ENCODE peak calls at places on chromosomes 13 and 19, in seven cellular contexts. L is astrocyte, W is lower lobe of right lung, F is PC-3, Z is B cell, C is K562, Q is fibroblast of the aortic adventitia. N is an unnamed sample.

GRCh38 chr13:105971720-105972119 is 563.7 kb downstream of the EFNB2 start:
- DNase-seq in Q (no peak), F (no peak), C (no peak), Z (no peak), L (no peak), W (no peak), N (no peak)

GRCh38 chr19:35153701-35154534 is 617 bp upstream of the FXYD5 start:
- DNase-seq in F (peak; percentile 58), C (peak; percentile 81), Z (peak; percentile 79), W (peak; percentile 68), Q (no peak), L (no peak), N (peak; percentile 88)

GRCh38 chr13:112764864-112765561 is 75.2 kb downstream of the ATP11A start:
- DNase-seq in Z (no peak), Q (no peak), L (no peak), W (peak; percentile 83), F (no peak), C (no peak), N (no peak)

GRCh38 chr19:38792250-38793111 is 3.5 kb downstream of the LGALS7B start:
- DNase-seq in Z (peak; percentile 66), Q (no peak), W (peak; percentile 76), C (no peak), F (no peak), L (no peak), N (peak; percentile 36)

GRCh38 chr13:77290342-77290741 is 36.6 kb downstream of the MYCBP2 start:
- DNase-seq in Z (no peak), Q (no peak), W (no peak), F (peak; percentile 54), C (no peak), L (no peak), N (no peak)

GRCh38 chr19:30085394-30085793 is 143.4 kb downstream of the URI1 start:
- DNase-seq in L (no peak), C (peak; percentile 29), Q (no peak), F (no peak), Z (no peak), W (peak; percentile 24), N (peak; percentile 15)

GRCh38 chr19:17026706-17027427 is at the start of gene CPAMD8:
- DNase-seq in C (no peak), Z (no peak), L (no peak), F (no peak), W (no peak), Q (no peak), N (no peak)

GRCh38 chr13:114108141-114108761 is 24.2 kb downstream of the RASA3 start:
- DNase-seq in F (no peak), Q (no peak), C (no peak), W (peak; percentile 39), L (no peak), Z (no peak), N (no peak)

GRCh38 chr19:16896913-16897571 is 8.2 kb downstream of the F2RL3 start:
- DNase-seq in C (peak; percentile 96), F (peak; percentile 76), Q (peak; percentile 92), Z (peak; percentile 85), W (peak; percentile 93), L (peak; percentile 84), N (peak; percentile 92)

GRCh38 chr13:40129467-40129866 is 474.0 kb downstream of the COG6 start:
- DNase-seq in W (no peak), F (no peak), L (no peak), Q (no peak), Z (no peak), C (no peak), N (no peak)

GRCh38 chr19:38359242-38360021 is 14.9 kb upstream of the PSMD8 start:
- DNase-seq in F (no peak), C (no peak), W (no peak), L (no peak), Q (no peak), Z (no peak), N (no peak)

GRCh38 chr19:54451997-54452396 is 3.0 kb downstream of the LENG8 start:
- DNase-seq in L (no peak), C (no peak), W (no peak), F (no peak), Q (no peak), Z (no peak), N (no peak)

GRCh38 chr13:77872995-77873394 is 45.6 kb downstream of the EDNRB start:
- DNase-seq in W (no peak), Q (no peak), F (peak; percentile 2), L (no peak), C (no peak), Z (no peak), N (no peak)

GRCh38 chr19:6970478-6970877 is 50.8 kb downstream of the MBD3L2B start:
- DNase-seq in L (no peak), C (peak; percentile 34), W (no peak), F (no peak), Z (peak; percentile 7), Q (no peak), N (no peak)

GRCh38 chr19:49676136-49676689 is 858 bp upstream of the PRMT1 start:
- DNase-seq in F (peak; percentile 86), W (peak; percentile 87), C (peak; percentile 74), Q (peak; percentile 97), Z (no peak), L (peak; percentile 90), N (no peak)

GRCh38 chr13:98173431-98173921 is 3.6 kb downstream of the RNF113B start:
- DNase-seq in Z (no peak), Q (peak; percentile 90), C (no peak), W (no peak), L (peak; percentile 100), F (peak; percentile 18), N (no peak)

GRCh38 chr19:17886515-17886914 is 14.8 kb downstream of the SLC5A5 start:
- DNase-seq in W (no peak), Q (no peak), F (no peak), C (no peak), L (no peak), Z (no peak), N (no peak)

GRCh38 chr19:32012886-32013635 is 332.3 kb upstream of the ZNF507 start:
- DNase-seq in C (no peak), Z (no peak), F (no peak), W (no peak), L (peak; percentile 47), Q (no peak), N (no peak)

DNA sequence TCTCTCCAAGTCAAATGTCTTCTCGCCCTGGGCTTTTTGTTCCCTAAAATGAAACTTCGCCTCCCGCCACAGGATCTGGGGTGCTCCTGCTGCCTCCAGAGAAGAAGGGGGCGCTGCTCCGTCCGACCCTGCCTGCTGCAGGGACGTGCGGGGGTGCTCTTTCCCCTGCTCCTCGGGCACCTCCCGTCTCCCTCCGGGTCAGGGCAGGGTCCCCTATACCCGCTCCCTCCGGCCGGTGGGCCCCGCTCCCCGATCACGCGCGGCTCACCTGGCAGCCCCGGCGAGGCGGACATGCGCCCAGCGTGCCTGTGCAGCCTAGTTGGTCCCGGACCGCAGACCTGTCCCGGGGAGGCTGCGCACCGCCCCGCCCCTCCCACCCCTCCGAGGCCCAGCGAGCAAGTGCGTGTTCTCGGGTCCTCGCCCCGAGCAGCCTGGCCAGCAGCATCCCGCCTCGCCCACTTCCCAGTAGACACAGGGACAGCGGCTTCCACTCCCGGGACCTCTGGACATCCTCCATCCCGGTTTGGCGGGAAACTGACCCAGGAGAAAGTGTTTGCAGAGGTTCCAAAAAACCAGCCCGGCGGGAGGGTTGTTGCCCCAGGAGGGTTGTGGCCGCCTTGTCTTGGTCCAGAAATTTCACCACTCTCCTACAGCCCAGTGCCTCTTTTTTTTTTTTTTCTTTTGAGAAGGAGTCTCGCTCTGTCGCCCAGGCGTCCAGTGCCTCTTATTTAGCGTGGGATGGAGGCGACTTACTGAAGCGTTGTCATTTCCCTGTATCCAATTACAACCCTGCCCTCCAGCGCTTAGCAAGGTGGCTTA is at the start of gene OXGR1:
- DNase-seq in W (peak; percentile 46), Q (no peak), C (peak; percentile 4), F (no peak), L (no peak), Z (no peak), N (no peak)
- TF ChIP-seq CTCF in W (no peak), Q (no peak), C (no peak), F (no peak), L (no peak), Z (no peak), N (no peak)

GRCh38 chr19:2631213-2631821 is 71.2 kb downstream of the GNG7 start:
- DNase-seq in Q (peak; percentile 27), C (no peak), F (peak; percentile 31), Z (peak; percentile 67), L (no peak), W (peak; percentile 75), N (no peak)
- TF ChIP-seq CTCF in Q (no peak), C (no peak), F (peak; percentile 21), Z (no peak), L (no peak), W (no peak), N (no peak)

GRCh38 chr19:20558571-20558970 is 7.0 kb downstream of the ZNF737 start:
- DNase-seq in F (no peak), W (no peak), L (no peak), C (no peak), Z (no peak), Q (no peak), N (no peak)

DNA sequence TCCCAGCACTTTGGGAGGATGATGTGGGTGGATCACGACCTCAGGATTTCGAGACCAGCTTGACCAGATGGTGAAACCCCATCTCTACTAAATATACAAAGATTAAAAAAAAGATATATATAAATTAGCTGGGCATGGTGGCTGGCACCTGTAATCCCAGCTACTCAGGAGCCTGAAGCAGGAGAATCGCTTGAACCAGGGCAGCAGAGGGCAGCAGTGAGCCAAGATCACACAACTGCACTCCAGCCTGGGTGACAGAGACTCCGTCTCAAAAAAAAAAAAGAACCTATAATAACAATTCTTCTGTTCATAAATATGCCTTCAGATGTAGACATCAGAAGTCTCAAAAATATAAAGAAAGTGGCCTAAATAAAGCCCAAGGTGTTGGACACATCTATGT is 7.6 kb downstream of the ZNF737 start:
- DNase-seq in F (no peak), W (no peak), Q (no peak), L (no peak), Z (no peak), C (no peak), N (no peak)
- TF ChIP-seq CTCF in F (no peak), W (peak; percentile 12), Q (no peak), L (no peak), Z (no peak), C (no peak), N (no peak)

GRCh38 chr13:75430618-75431209 is 51.3 kb downstream of the TBC1D4 start:
- DNase-seq in C (no peak), Q (no peak), Z (no peak), L (no peak), W (no peak), F (no peak), N (no peak)

GRCh38 chr13:75432811-75433244 is 49.1 kb downstream of the TBC1D4 start:
- DNase-seq in L (no peak), C (no peak), Z (no peak), W (no peak), Q (no peak), F (peak; percentile 77), N (no peak)

GRCh38 chr13:75437582-75438318 is 44.2 kb downstream of the TBC1D4 start:
- DNase-seq in W (no peak), C (no peak), F (no peak), L (peak; percentile 35), Z (no peak), Q (peak; percentile 38), N (no peak)

GRCh38 chr13:75426421-75426820 is 55.5 kb downstream of the TBC1D4 start:
- DNase-seq in C (no peak), F (no peak), Z (no peak), W (no peak), L (no peak), Q (no peak), N (no peak)

DNA sequence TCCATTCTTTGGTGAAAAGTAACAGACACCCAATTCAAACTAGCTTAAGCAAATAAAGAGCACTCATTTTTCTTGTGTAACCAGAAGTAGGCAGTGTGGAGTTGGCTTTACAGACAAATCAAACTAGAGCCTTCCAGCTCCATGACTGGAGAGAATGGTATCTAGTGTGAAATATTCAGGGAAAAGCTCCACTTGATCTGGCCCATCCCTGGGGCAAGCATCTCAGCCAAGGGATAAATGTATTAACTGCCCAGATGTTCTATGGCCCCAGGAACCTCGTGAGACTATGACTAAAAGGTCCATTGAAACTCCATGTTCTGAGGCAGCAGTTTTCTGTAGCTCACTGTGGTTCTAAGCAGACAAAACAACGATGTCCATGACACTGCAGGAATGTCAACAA is 49.9 kb downstream of the TBC1D4 start:
- DNase-seq in C (no peak), F (no peak), Q (peak; percentile 25), L (no peak), W (no peak), Z (no peak), N (no peak)
- TF ChIP-seq CTCF in C (no peak), F (peak; percentile 33), Q (no peak), L (no peak), W (no peak), Z (no peak), N (no peak)

N was measured in Calu3.